ENCODE peak calls at places on chromosome 17, in nine cellular contexts. One of them, this sample, is unnamed.
A peak's percentile ranks its signal among the peaks of the same experiment; 100 is the strongest.

GRCh38 chr17:57747221-57748017 is 2.3 kb upstream of the CCDC182 start:
- DNase-seq in breast epithelium: no peak
- DNase-seq in fibroblast of lung: peak; percentile 80
- DNase-seq in AG04450: peak; percentile 33
- DNase-seq in transverse colon: peak; percentile 18
- DNase-seq in cardiac muscle cell: peak; percentile 67
- DNase-seq in Peyer's patch: peak; percentile 33
- DNase-seq in neural progenitor cell: peak; percentile 73
- DNase-seq in hepatocyte: peak; percentile 78
- DNase-seq in this sample: no peak

GRCh38 chr17:79213305-79213704 is 138.7 kb downstream of the ENGASE start:
- DNase-seq in cardiac muscle cell: no peak
- DNase-seq in transverse colon: no peak
- DNase-seq in Peyer's patch: no peak
- DNase-seq in hepatocyte: no peak
- DNase-seq in neural progenitor cell: no peak
- DNase-seq in breast epithelium: no peak
- DNase-seq in AG04450: no peak
- DNase-seq in fibroblast of lung: no peak
- DNase-seq in this sample: no peak

GRCh38 chr17:69018022-69018615 is 42.6 kb downstream of the ABCA9 start:
- DNase-seq in cardiac muscle cell: no peak
- DNase-seq in AG04450: no peak
- DNase-seq in neural progenitor cell: no peak
- DNase-seq in hepatocyte: no peak
- DNase-seq in transverse colon: no peak
- DNase-seq in Peyer's patch: no peak
- DNase-seq in breast epithelium: no peak
- DNase-seq in fibroblast of lung: no peak
- DNase-seq in this sample: no peak

GRCh38 chr17:54754560-54754959 is 146.1 kb upstream of the TOM1L1 start:
- DNase-seq in fibroblast of lung: no peak
- DNase-seq in transverse colon: no peak
- DNase-seq in breast epithelium: no peak
- DNase-seq in neural progenitor cell: peak; percentile 4
- DNase-seq in AG04450: no peak
- DNase-seq in hepatocyte: no peak
- DNase-seq in cardiac muscle cell: no peak
- DNase-seq in Peyer's patch: no peak
- DNase-seq in this sample: no peak

GRCh38 chr17:2267354-2267753 is 36.2 kb downstream of the SMG6 start:
- DNase-seq in fibroblast of lung: no peak
- DNase-seq in neural progenitor cell: no peak
- DNase-seq in Peyer's patch: no peak
- DNase-seq in AG04450: no peak
- DNase-seq in hepatocyte: no peak
- DNase-seq in transverse colon: no peak
- DNase-seq in cardiac muscle cell: no peak
- DNase-seq in breast epithelium: no peak
- DNase-seq in this sample: no peak

GRCh38 chr17:29393451-29393850 is 3.3 kb downstream of the TAOK1 start:
- DNase-seq in fibroblast of lung: peak; percentile 59
- DNase-seq in AG04450: no peak
- DNase-seq in hepatocyte: no peak
- DNase-seq in transverse colon: no peak
- DNase-seq in cardiac muscle cell: no peak
- DNase-seq in breast epithelium: no peak
- DNase-seq in neural progenitor cell: no peak
- DNase-seq in Peyer's patch: no peak
- DNase-seq in this sample: no peak

GRCh38 chr17:32103476-32104113 is 38.7 kb upstream of the RHOT1 start:
- DNase-seq in breast epithelium: no peak
- DNase-seq in hepatocyte: no peak
- DNase-seq in Peyer's patch: no peak
- DNase-seq in transverse colon: no peak
- DNase-seq in fibroblast of lung: no peak
- DNase-seq in AG04450: no peak
- DNase-seq in cardiac muscle cell: no peak
- DNase-seq in neural progenitor cell: peak; percentile 41
- DNase-seq in this sample: no peak

GRCh38 chr17:16491703-16492612 is at the start of gene LRRC75A:
- DNase-seq in fibroblast of lung: peak; percentile 20
- DNase-seq in cardiac muscle cell: peak; percentile 81
- DNase-seq in neural progenitor cell: peak; percentile 92
- DNase-seq in hepatocyte: peak; percentile 83
- DNase-seq in transverse colon: peak; percentile 57
- DNase-seq in Peyer's patch: peak; percentile 21
- DNase-seq in breast epithelium: no peak
- DNase-seq in AG04450: no peak
- DNase-seq in this sample: peak; percentile 56

GRCh38 chr17:44607836-44608690 is 48.2 kb upstream of the MEIOC start:
- DNase-seq in neural progenitor cell: peak; percentile 79
- DNase-seq in transverse colon: no peak
- DNase-seq in hepatocyte: peak; percentile 32
- DNase-seq in AG04450: peak; percentile 37
- DNase-seq in Peyer's patch: no peak
- DNase-seq in cardiac muscle cell: no peak
- DNase-seq in fibroblast of lung: peak; percentile 53
- DNase-seq in breast epithelium: no peak
- DNase-seq in this sample: no peak

GRCh38 chr17:21251611-21252010 is 1.6 kb downstream of the NATD1 start:
- DNase-seq in Peyer's patch: no peak
- DNase-seq in neural progenitor cell: no peak
- DNase-seq in cardiac muscle cell: no peak
- DNase-seq in transverse colon: no peak
- DNase-seq in hepatocyte: no peak
- DNase-seq in AG04450: no peak
- DNase-seq in breast epithelium: no peak
- DNase-seq in fibroblast of lung: no peak
- DNase-seq in this sample: no peak

GRCh38 chr17:72139213-72139612 is 18.4 kb downstream of the SOX9 start:
- DNase-seq in hepatocyte: no peak
- DNase-seq in breast epithelium: no peak
- DNase-seq in Peyer's patch: no peak
- DNase-seq in fibroblast of lung: no peak
- DNase-seq in cardiac muscle cell: no peak
- DNase-seq in transverse colon: no peak
- DNase-seq in neural progenitor cell: no peak
- DNase-seq in AG04450: no peak
- DNase-seq in this sample: no peak

GRCh38 chr17:56680676-56681075 is 87.2 kb downstream of the NOG start:
- DNase-seq in transverse colon: no peak
- DNase-seq in neural progenitor cell: no peak
- DNase-seq in Peyer's patch: no peak
- DNase-seq in hepatocyte: no peak
- DNase-seq in cardiac muscle cell: no peak
- DNase-seq in fibroblast of lung: no peak
- DNase-seq in breast epithelium: no peak
- DNase-seq in AG04450: no peak
- DNase-seq in this sample: no peak

GRCh38 chr17:40190197-40191021 is 13.1 kb downstream of the RAPGEFL1 start:
- DNase-seq in fibroblast of lung: no peak
- DNase-seq in AG04450: no peak
- DNase-seq in cardiac muscle cell: peak; percentile 34
- DNase-seq in transverse colon: no peak
- DNase-seq in Peyer's patch: no peak
- DNase-seq in breast epithelium: no peak
- DNase-seq in neural progenitor cell: peak; percentile 63
- DNase-seq in hepatocyte: no peak
- DNase-seq in this sample: no peak

GRCh38 chr17:20993863-20994778 is 48.7 kb downstream of the USP22 start:
- DNase-seq in neural progenitor cell: no peak
- DNase-seq in Peyer's patch: no peak
- DNase-seq in hepatocyte: peak; percentile 3
- DNase-seq in cardiac muscle cell: no peak
- DNase-seq in breast epithelium: peak; percentile 51
- DNase-seq in transverse colon: peak; percentile 39
- DNase-seq in AG04450: no peak
- DNase-seq in fibroblast of lung: no peak
- DNase-seq in this sample: peak; percentile 65

GRCh38 chr17:77279448-77280303 is 138.9 kb downstream of the SEC14L1 start:
- DNase-seq in Peyer's patch: no peak
- DNase-seq in cardiac muscle cell: peak; percentile 62
- DNase-seq in fibroblast of lung: peak; percentile 54
- DNase-seq in transverse colon: peak; percentile 29
- DNase-seq in breast epithelium: no peak
- DNase-seq in neural progenitor cell: peak; percentile 43
- DNase-seq in hepatocyte: peak; percentile 81
- DNase-seq in AG04450: no peak
- DNase-seq in this sample: peak; percentile 90
- H3K27ac ChIP-seq in Peyer's patch: no peak overlapping the region
- H3K27ac ChIP-seq in cardiac muscle cell: no peak overlapping the region
- H3K27ac ChIP-seq in fibroblast of lung: no peak overlapping the region
- H3K27ac ChIP-seq in transverse colon: peak overlapping the region; percentile 64
- H3K27ac ChIP-seq in breast epithelium: no peak overlapping the region
- H3K27ac ChIP-seq in neural progenitor cell: no peak overlapping the region
- H3K27ac ChIP-seq in hepatocyte: peak overlapping the region; percentile 81
- H3K27ac ChIP-seq in AG04450: peak overlapping the region; percentile 21
- H3K27ac ChIP-seq in this sample: peak overlapping the region; percentile 36

GRCh38 chr17:75778861-75779249 is 5.8 kb upstream of the UNK start:
- DNase-seq in hepatocyte: peak; percentile 68
- DNase-seq in Peyer's patch: peak; percentile 48
- DNase-seq in cardiac muscle cell: peak; percentile 34
- DNase-seq in fibroblast of lung: no peak
- DNase-seq in breast epithelium: no peak
- DNase-seq in transverse colon: peak; percentile 70
- DNase-seq in neural progenitor cell: peak; percentile 82
- DNase-seq in AG04450: no peak
- DNase-seq in this sample: peak; percentile 78
- TF ChIP-seq CTCF in hepatocyte: peak; percentile 44
- TF ChIP-seq CTCF in Peyer's patch: peak; percentile 35
- TF ChIP-seq CTCF in cardiac muscle cell: peak; percentile 54
- TF ChIP-seq CTCF in fibroblast of lung: peak; percentile 40
- TF ChIP-seq CTCF in breast epithelium: peak; percentile 23
- TF ChIP-seq CTCF in transverse colon: peak; percentile 56
- TF ChIP-seq CTCF in neural progenitor cell: peak; percentile 66
- TF ChIP-seq CTCF in AG04450: peak; percentile 63
- TF ChIP-seq CTCF in this sample: peak; percentile 50

DNA sequence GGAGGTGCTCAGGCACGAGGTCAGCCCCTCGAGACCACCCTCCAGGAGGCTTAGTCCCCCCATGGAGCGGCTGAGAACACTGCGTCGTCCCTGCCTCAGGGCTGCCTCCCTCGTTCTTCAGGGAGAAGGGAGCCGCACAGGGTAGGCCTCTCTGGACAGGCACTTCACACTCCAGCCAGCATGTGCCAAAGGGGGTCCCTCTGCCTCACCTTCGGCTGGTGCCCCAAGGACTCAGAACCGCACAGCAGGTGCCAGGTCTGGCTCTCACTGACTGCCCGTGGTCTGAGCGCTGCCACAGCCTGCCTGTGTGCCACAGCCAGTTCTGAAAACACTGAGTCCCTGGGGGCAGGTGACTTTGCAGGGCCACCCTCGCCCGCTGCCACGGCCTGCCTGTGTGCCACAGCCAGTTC is 7.1 kb downstream of the P2RX5 start:
- DNase-seq in fibroblast of lung: no peak
- DNase-seq in Peyer's patch: no peak
- DNase-seq in cardiac muscle cell: no peak
- DNase-seq in hepatocyte: no peak
- DNase-seq in AG04450: no peak
- DNase-seq in transverse colon: no peak
- DNase-seq in breast epithelium: no peak
- DNase-seq in neural progenitor cell: peak; percentile 54
- DNase-seq in this sample: no peak
- H3K27me3 ChIP-seq in fibroblast of lung: no peaks in the 10 kb centered on the region
- H3K27me3 ChIP-seq in Peyer's patch: no peaks in the 10 kb centered on the region
- H3K27me3 ChIP-seq in cardiac muscle cell: peaks cover 2% of the 10 kb centered on the region
- H3K27me3 ChIP-seq in hepatocyte: peaks cover 7% of the 10 kb centered on the region
- H3K27me3 ChIP-seq in AG04450: peaks cover 7% of the 10 kb centered on the region
- H3K27me3 ChIP-seq in transverse colon: peaks cover 46% of the 10 kb centered on the region
- H3K27me3 ChIP-seq in breast epithelium: peaks cover 58% of the 10 kb centered on the region
- H3K27me3 ChIP-seq in neural progenitor cell: peaks cover 2% of the 10 kb centered on the region
- H3K27me3 ChIP-seq in this sample: peaks cover 49% of the 10 kb centered on the region

GRCh38 chr17:9951803-9952202 is 46.7 kb upstream of the RCVRN start:
- DNase-seq in breast epithelium: no peak
- DNase-seq in fibroblast of lung: no peak
- DNase-seq in transverse colon: no peak
- DNase-seq in neural progenitor cell: no peak
- DNase-seq in cardiac muscle cell: no peak
- DNase-seq in AG04450: no peak
- DNase-seq in Peyer's patch: no peak
- DNase-seq in hepatocyte: no peak
- DNase-seq in this sample: no peak
- H3K27ac ChIP-seq in breast epithelium: no peak overlapping the region
- H3K27ac ChIP-seq in fibroblast of lung: no peak overlapping the region
- H3K27ac ChIP-seq in transverse colon: no peak overlapping the region
- H3K27ac ChIP-seq in neural progenitor cell: no peak overlapping the region
- H3K27ac ChIP-seq in cardiac muscle cell: no peak overlapping the region
- H3K27ac ChIP-seq in AG04450: no peak overlapping the region
- H3K27ac ChIP-seq in Peyer's patch: no peak overlapping the region
- H3K27ac ChIP-seq in hepatocyte: no peak overlapping the region
- H3K27ac ChIP-seq in this sample: no peak overlapping the region

GRCh38 chr17:61253937-61254677 is 145.5 kb upstream of the TBX2 start:
- DNase-seq in Peyer's patch: no peak
- DNase-seq in AG04450: no peak
- DNase-seq in neural progenitor cell: peak; percentile 23
- DNase-seq in breast epithelium: no peak
- DNase-seq in cardiac muscle cell: no peak
- DNase-seq in fibroblast of lung: no peak
- DNase-seq in hepatocyte: no peak
- DNase-seq in transverse colon: peak; percentile 20
- DNase-seq in this sample: no peak
- TF ChIP-seq CTCF in Peyer's patch: no peak
- TF ChIP-seq CTCF in AG04450: no peak
- TF ChIP-seq CTCF in neural progenitor cell: no peak
- TF ChIP-seq CTCF in breast epithelium: no peak
- TF ChIP-seq CTCF in cardiac muscle cell: no peak
- TF ChIP-seq CTCF in fibroblast of lung: no peak
- TF ChIP-seq CTCF in hepatocyte: no peak
- TF ChIP-seq CTCF in transverse colon: no peak
- TF ChIP-seq CTCF in this sample: no peak